ENCODE peak calls at places on chromosome 18, in seven cellular contexts. S is sigmoid colon, O is ovary, Y is K562, I is transverse colon, A is stomach, H is HepG2. F is an unnamed sample.

GRCh38 chr18:22703883-22704626 is 229.1 kb upstream of the RBBP8 start:
- DNase-seq in S (no peak), O (no peak), Y (peak; percentile 70), I (no peak), A (no peak), H (peak; percentile 48), F (no peak)

GRCh38 chr18:44098551-44099098 is 582.1 kb upstream of the SETBP1 start:
- DNase-seq in S (no peak), O (no peak), Y (no peak), I (peak; percentile 12), A (no peak), H (no peak), F (no peak)

GRCh38 chr18:65016631-65017371 is 734.0 kb upstream of the CDH7 start:
- DNase-seq in S (no peak), O (no peak), Y (no peak), I (no peak), A (no peak), H (no peak), F (no peak)

GRCh38 chr18:58578321-58578720 is 50.6 kb downstream of the ALPK2 start:
- DNase-seq in S (no peak), O (no peak), Y (no peak), I (no peak), A (no peak), H (no peak), F (no peak)

GRCh38 chr18:65214456-65214855 is 536.4 kb upstream of the CDH7 start:
- DNase-seq in S (no peak), O (no peak), Y (no peak), I (no peak), A (no peak), H (no peak), F (no peak)

GRCh38 chr18:54323970-54324369 is 33.7 kb downstream of the STARD6 start:
- DNase-seq in S (no peak), O (no peak), Y (no peak), I (no peak), A (no peak), H (no peak), F (no peak)

GRCh38 chr18:8949206-8949605 is 153.3 kb upstream of the NDUFV2 start:
- DNase-seq in S (peak; percentile 67), O (no peak), Y (no peak), I (no peak), A (no peak), H (no peak), F (no peak)

GRCh38 chr18:21914739-21915319 is 174.2 kb downstream of the MIB1 start:
- DNase-seq in S (no peak), O (no peak), Y (peak; percentile 46), I (peak; percentile 19), A (no peak), H (peak; percentile 53), F (no peak)

GRCh38 chr18:50986360-50987087 is 18.7 kb downstream of the ELAC1 start:
- DNase-seq in S (no peak), O (no peak), Y (no peak), I (no peak), A (no peak), H (no peak), F (no peak)

GRCh38 chr18:3177902-3178687 is 41.7 kb downstream of the MYOM1 start:
- DNase-seq in S (peak; percentile 80), O (no peak), Y (peak; percentile 73), I (peak; percentile 63), A (peak; percentile 57), H (no peak), F (peak; percentile 73)
- TF ChIP-seq EP300 in S (no peak), O (no peak), Y (no peak), I (no peak), A (peak; percentile 17), H (no peak), F (peak; percentile 53)

DNA sequence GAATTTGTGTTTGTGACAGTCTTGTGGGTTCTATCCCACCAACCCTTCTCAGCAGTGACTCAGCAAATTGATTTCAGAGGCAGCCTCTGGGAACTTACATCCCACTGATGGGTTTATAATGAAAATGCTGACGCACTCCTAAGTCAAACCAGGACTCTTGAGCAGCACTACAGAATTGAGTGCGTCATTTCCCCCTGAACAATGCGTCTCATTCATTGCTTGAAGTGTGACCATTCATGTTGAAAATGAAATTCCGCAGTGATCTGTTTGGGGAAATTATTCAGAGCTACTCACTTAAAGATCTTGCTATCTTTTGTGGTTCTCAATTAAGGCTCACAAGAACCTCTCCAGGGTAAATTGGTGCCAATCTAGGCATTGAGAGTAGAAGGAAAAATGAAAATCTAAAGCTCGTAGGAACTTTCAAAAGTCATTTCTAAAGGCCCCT is 417.7 kb upstream of the SLC14A2 start:
- DNase-seq in S (no peak), O (no peak), Y (no peak), I (no peak), A (no peak), H (no peak), F (no peak)
- TF ChIP-seq EP300 in S (no peak), O (no peak), Y (no peak), I (no peak), A (no peak), H (no peak), F (no peak)

DNA sequence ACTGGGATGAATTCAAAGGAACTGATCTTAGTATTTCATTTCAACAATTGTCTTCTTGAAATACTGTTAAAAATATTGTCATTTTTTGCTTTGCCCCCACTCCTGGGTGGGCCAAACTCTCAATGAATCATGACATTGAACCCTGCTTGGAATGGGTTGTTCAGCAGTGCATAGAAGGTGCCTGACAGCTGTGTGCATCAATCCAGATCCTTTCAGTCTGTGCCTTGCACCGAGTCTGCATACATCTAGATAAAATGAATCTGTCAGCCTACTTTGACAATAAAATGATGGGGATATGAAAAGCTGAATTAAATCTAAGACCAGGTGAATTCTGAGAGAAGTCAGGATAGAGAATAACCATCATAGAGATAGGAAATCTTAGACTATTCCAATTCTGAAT is 706.6 kb downstream of the CBLN2 start:
- DNase-seq in S (no peak), O (no peak), Y (no peak), I (no peak), A (no peak), H (no peak), F (no peak)
- TF ChIP-seq EP300 in S (no peak), O (no peak), Y (no peak), I (no peak), A (no peak), H (no peak), F (no peak)

GRCh38 chr18:273525-273924 is 5.7 kb upstream of the THOC1 start:
- DNase-seq in S (no peak), O (no peak), Y (no peak), I (no peak), A (no peak), H (no peak), F (no peak)

GRCh38 chr18:267380-267687 is 513 bp downstream of the THOC1 start:
- DNase-seq in S (no peak), O (peak; percentile 18), Y (no peak), I (no peak), A (no peak), H (no peak), F (no peak)

GRCh38 chr18:272650-273049 is 4.8 kb upstream of the THOC1 start:
- DNase-seq in S (no peak), O (no peak), Y (no peak), I (no peak), A (no peak), H (no peak), F (no peak)

GRCh38 chr18:269480-270090 is 1.7 kb upstream of the THOC1 start:
- DNase-seq in S (no peak), O (no peak), Y (peak; percentile 17), I (no peak), A (no peak), H (peak; percentile 50), F (no peak)

DNA sequence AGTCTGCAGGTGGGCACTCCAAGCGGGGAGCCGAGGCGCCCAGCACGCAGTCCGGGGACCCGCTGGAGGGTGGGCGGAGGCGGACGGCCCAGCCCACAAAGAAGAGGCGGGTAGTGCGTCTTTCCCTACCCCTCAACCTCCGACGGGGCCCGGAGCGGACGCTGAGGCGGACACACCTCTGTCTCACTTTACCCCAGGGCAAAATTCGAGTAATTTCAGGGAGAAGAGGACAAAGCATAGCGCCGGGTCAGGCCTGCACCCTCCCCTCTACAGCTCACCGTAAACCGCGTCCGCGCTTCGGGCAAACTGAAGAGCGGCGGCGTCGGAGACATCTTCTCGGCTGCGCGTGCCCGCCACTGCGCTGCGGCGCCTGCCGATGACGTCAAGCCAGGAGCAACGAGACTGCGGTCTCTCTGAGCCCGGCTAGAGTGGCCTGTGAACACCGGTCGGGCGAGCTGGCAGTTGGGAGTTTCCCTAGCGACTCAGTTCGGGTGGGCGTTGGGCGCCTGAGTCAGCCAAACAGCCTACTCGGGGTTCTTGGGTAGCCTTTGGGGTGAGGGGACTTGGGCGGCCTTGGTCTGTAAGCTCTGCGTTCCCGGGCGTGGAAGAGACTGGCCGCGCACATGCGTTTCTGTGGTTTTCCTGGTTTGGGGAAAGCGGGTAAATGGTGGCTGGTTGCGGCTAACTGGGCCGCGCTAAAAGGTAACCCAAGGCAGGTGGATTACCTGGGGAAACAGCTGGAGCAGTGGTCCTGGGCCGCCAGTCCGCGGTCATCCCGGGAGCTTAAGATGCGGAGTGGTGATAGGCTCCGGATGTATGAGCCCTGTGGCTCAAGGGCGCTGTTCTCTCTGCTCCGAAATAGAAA is at the start of gene THOC1:
- DNase-seq in S (peak; percentile 96), O (peak; percentile 91), Y (peak; percentile 96), I (peak; percentile 95), A (peak; percentile 94), H (peak; percentile 82), F (peak; percentile 85)
- TF ChIP-seq EP300 in S (no peak), O (no peak), Y (peak; percentile 71), I (no peak), A (no peak), H (no peak), F (peak; percentile 96)

GRCh38 chr18:25187582-25188291 is 164.2 kb downstream of the ZNF521 start:
- DNase-seq in S (no peak), O (no peak), Y (no peak), I (no peak), A (no peak), H (no peak), F (no peak)
- TF ChIP-seq EP300 in S (no peak), O (no peak), Y (no peak), I (no peak), A (no peak), H (no peak), F (no peak)

GRCh38 chr18:74598350-74599001 is 806 bp downstream of the ZNF407 start:
- DNase-seq in S (peak; percentile 80), O (peak; percentile 37), Y (peak; percentile 55), I (peak; percentile 60), A (peak; percentile 37), H (peak; percentile 60), F (no peak)
- TF ChIP-seq EP300 in S (no peak), O (no peak), Y (no peak), I (no peak), A (no peak), H (no peak), F (no peak)

GRCh38 chr18:70822167-70822566 is 533.3 kb downstream of the SOCS6 start:
- DNase-seq in S (no peak), O (no peak), Y (no peak), I (no peak), A (no peak), H (no peak), F (no peak)
- TF ChIP-seq EP300 in S (no peak), O (no peak), Y (no peak), I (no peak), A (no peak), H (no peak), F (no peak)

F was measured in tibial nerve.